ENCODE peak calls at places on chromosome 2, in nine cellular contexts. K is small intestine, Z is aorta, F is psoas muscle, N is mesenchymal stem cell, L is cardiac muscle cell, M is adrenal gland, B is left lung, V is kidney. P is an unnamed sample. For H3K4me1 and H3K9me3, the result is how much of the 10 kb centered on the place peaks cover.

GRCh38 chr2:72770879-72771461 is 54.9 kb downstream of the EXOC6B start:
- DNase-seq in Z (no peak), N (peak), B (no peak), L (peak), F (no peak), V (no peak), M (peak), K (peak), P (peak)

GRCh38 chr2:54423213-54423612 is 32.9 kb upstream of the SPTBN1 start:
- DNase-seq in K (no peak), V (no peak), N (no peak), M (no peak), B (no peak), L (no peak), F (no peak), Z (no peak), P (no peak)

GRCh38 chr2:37866535-37866934 is 58.6 kb upstream of the RMDN2 start:
- DNase-seq in N (peak), Z (no peak), B (no peak), M (peak), K (no peak), L (peak), F (no peak), V (no peak), P (no peak)

GRCh38 chr2:213451542-213452256 is 167.4 kb downstream of the SPAG16 start:
- DNase-seq in F (no peak), M (no peak), N (no peak), V (no peak), B (no peak), Z (no peak), L (no peak), K (peak), P (no peak)

GRCh38 chr2:234247453-234248180 is 197.1 kb downstream of the SPP2 start:
- DNase-seq in M (no peak), B (no peak), L (no peak), V (peak), Z (no peak), N (no peak), F (no peak), K (no peak), P (no peak)

GRCh38 chr2:227657204-227657845 is 9.3 kb upstream of the SCYGR5 start:
- DNase-seq in N (peak), V (no peak), F (no peak), B (no peak), M (no peak), L (no peak), K (no peak), Z (no peak), P (no peak)

GRCh38 chr2:23268467-23269263 is 116.3 kb upstream of the KLHL29 start:
- DNase-seq in B (no peak), Z (no peak), L (no peak), F (no peak), N (no peak), V (no peak), K (no peak), M (no peak), P (no peak)

GRCh38 chr2:70954886-70955285 is 19.2 kb downstream of the ATP6V1B1 start:
- DNase-seq in F (no peak), V (no peak), L (no peak), K (no peak), N (no peak), Z (no peak), M (no peak), B (no peak), P (no peak)

GRCh38 chr2:217851191-217852020 is 151.4 kb downstream of the TNS1 start:
- DNase-seq in F (peak), B (no peak), Z (peak), M (peak), L (no peak), V (no peak), K (no peak), N (peak), P (no peak)

GRCh38 chr2:193907561-193907960 is 1712.8 kb upstream of the TMEFF2 start:
- DNase-seq in V (no peak), M (no peak), F (no peak), Z (no peak), K (no peak), N (no peak), B (no peak), L (no peak), P (no peak)

GRCh38 chr2:39141346-39142011 is 20.6 kb upstream of the SOS1 start:
- DNase-seq in B (no peak), L (peak), F (no peak), N (no peak), V (no peak), M (no peak), K (no peak), Z (no peak), P (no peak)

GRCh38 chr2:162091325-162092007 is 17.5 kb upstream of the DPP4 start:
- DNase-seq in L (no peak), B (no peak), N (no peak), F (no peak), Z (no peak), M (peak), V (peak), K (peak), P (no peak)

GRCh38 chr2:173151671-173152398 is 76.2 kb downstream of the MAP3K20 start:
- DNase-seq in K (no peak), Z (no peak), F (no peak), M (no peak), L (no peak), B (no peak), N (peak), V (no peak), P (no peak)

GRCh38 chr2:240926516-240927389 is 20.6 kb downstream of the CROCC2 start:
- DNase-seq in F (peak), M (peak), N (no peak), V (peak), B (peak), Z (peak), L (peak), K (peak), P (no peak)

GRCh38 chr2:201182650-201183372 is at the start of gene CASP10:
- DNase-seq in B (no peak), V (no peak), L (no peak), N (peak), Z (no peak), M (no peak), K (peak), F (no peak), P (no peak)

GRCh38 chr2:239532305-239532649 is 131.5 kb upstream of the HDAC4 start:
- DNase-seq in K (no peak), M (no peak), N (no peak), L (no peak), V (no peak), B (no peak), F (no peak), Z (no peak), P (no peak)

GRCh38 chr2:140863713-140864112 is 1267.1 kb downstream of the LRP1B start:
- DNase-seq in V (no peak), N (peak), B (no peak), K (peak), Z (no peak), L (peak), F (no peak), M (no peak), P (peak)

GRCh38 chr2:85584857-85585780 is 888 bp downstream of the VAMP5 start:
- DNase-seq in B (no peak), N (peak), Z (peak), F (peak), M (peak), L (no peak), K (peak), V (no peak), P (no peak)
- H3K4me1 ChIP-seq in B (under half), N (under half), Z (under half), F (half or more), M (half or more), L (under half), K (under half), V (under half), P (under half)

GRCh38 chr2:125942585-125943424 is 713.2 kb upstream of the GYPC start:
- DNase-seq in V (peak), M (no peak), N (no peak), Z (peak), B (no peak), L (no peak), K (no peak), F (no peak), P (no peak)
- H3K9me3 ChIP-seq in V (under half), M (under half), N (under half), Z (under half), B (under half), L (under half), K (under half), F (under half), P (under half)

GRCh38 chr2:42958036-42958370 is 165.6 kb upstream of the HAAO start:
- DNase-seq in M (no peak), V (no peak), L (no peak), K (no peak), B (no peak), N (no peak), Z (no peak), F (no peak), P (no peak)
- H3K4me1 ChIP-seq in M (under half), V (half or more), L (under half), K (under half), B (under half), N (under half), Z (under half), F (under half), P (under half)

DNA sequence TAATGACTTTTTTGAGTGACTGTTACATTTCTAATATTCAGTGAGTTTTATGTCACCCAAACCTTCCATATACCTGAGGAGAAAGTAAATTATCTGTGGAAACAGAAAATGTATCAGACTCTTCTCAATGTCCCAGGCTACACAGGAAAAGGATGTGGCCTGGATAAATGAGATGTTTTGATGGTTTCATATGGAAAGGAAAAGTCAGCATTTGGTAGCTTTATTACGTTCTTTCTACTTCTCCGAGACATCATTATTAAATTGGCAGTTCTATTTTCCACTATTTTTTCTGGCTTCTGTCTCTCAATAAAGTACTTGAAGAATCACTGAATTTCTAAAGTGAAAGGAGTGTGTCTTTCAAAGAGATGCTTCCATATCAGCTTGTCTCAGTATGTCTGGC is 847.0 kb upstream of the CRIM1 start:
- DNase-seq in V (no peak), B (no peak), M (no peak), Z (no peak), K (no peak), F (no peak), N (no peak), L (no peak), P (no peak)
- H3K9me3 ChIP-seq in V (under half), B (under half), M (under half), Z (under half), K (under half), F (under half), N (under half), L (under half), P (under half)

GRCh38 chr2:64721326-64721633 is 67.6 kb upstream of the SERTAD2 start:
- DNase-seq in F (no peak), K (no peak), L (no peak), M (no peak), V (no peak), N (no peak), B (no peak), Z (no peak), P (no peak)

GRCh38 chr2:64727013-64727767 is 73.5 kb upstream of the SERTAD2 start:
- DNase-seq in V (no peak), L (no peak), N (no peak), B (no peak), F (no peak), K (peak), M (no peak), Z (no peak), P (no peak)

GRCh38 chr2:64718250-64718866 is 64.6 kb upstream of the SERTAD2 start:
- DNase-seq in K (peak), B (no peak), Z (no peak), V (no peak), N (no peak), M (no peak), F (no peak), L (no peak), P (no peak)

GRCh38 chr2:64720543-64721325 is 67.0 kb upstream of the SERTAD2 start:
- DNase-seq in M (no peak), K (no peak), N (no peak), Z (no peak), B (no peak), F (no peak), V (no peak), L (no peak), P (no peak)

GRCh38 chr2:64722645-64723044 is 68.9 kb upstream of the SERTAD2 start:
- DNase-seq in L (no peak), B (no peak), Z (no peak), V (no peak), K (no peak), M (no peak), F (no peak), N (no peak), P (no peak)
- H3K4me1 ChIP-seq in L (under half), B (under half), Z (under half), V (under half), K (under half), M (under half), F (under half), N (under half), P (under half)

DNA sequence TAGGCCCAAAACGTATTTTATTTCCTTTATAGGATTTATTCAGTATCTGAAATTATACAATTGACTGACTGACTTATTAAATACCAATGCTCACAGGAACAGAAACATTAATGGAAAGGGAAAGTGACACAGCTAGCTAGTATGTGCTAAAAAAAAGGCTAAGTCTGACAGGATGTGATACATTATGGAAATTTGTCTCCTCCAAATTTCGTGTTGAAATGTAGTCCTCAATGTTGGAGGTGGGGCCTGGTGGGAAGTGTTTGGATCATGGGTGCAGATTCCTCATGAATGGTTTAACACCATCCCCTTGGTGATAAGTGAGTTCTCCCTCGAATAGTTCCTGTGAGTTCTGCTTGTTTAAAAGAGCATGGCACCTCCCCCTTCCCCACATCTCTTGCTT is 70.6 kb upstream of the WDR75 start:
- DNase-seq in V (no peak), Z (peak), M (no peak), N (peak), F (no peak), L (no peak), K (no peak), B (no peak), P (no peak)
- H3K9me3 ChIP-seq in V (under half), Z (under half), M (under half), N (under half), F (under half), L (under half), K (under half), B (under half), P (under half)

GRCh38 chr2:52445720-52446119 is 1321.9 kb upstream of the CHAC2 start:
- DNase-seq in K (no peak), V (no peak), N (no peak), Z (no peak), B (no peak), F (no peak), M (no peak), L (peak), P (no peak)
- H3K4me1 ChIP-seq in K (under half), V (under half), N (under half), Z (under half), B (under half), F (under half), M (under half), L (under half), P (under half)

GRCh38 chr2:136205615-136206014 is 87.7 kb upstream of the CXCR4 start:
- DNase-seq in Z (peak), M (peak), L (no peak), B (no peak), N (no peak), K (no peak), V (no peak), F (no peak), P (no peak)
- H3K9me3 ChIP-seq in Z (under half), M (under half), L (under half), B (under half), N (under half), K (under half), V (under half), F (under half), P (under half)

GRCh38 chr2:209766613-209767012 is 5.0 kb upstream of the UNC80 start:
- DNase-seq in B (no peak), K (no peak), V (no peak), Z (no peak), N (no peak), L (no peak), F (no peak), M (no peak), P (no peak)

GRCh38 chr2:209768557-209768956 is 3.1 kb upstream of the UNC80 start:
- DNase-seq in L (no peak), V (no peak), B (no peak), M (no peak), K (no peak), F (no peak), N (no peak), Z (no peak), P (no peak)

GRCh38 chr2:209763106-209763505 is 8.5 kb upstream of the UNC80 start:
- DNase-seq in N (no peak), V (no peak), F (no peak), B (no peak), K (no peak), Z (no peak), M (no peak), L (no peak), P (no peak)

GRCh38 chr2:209771474-209772292 is at the start of gene UNC80:
- DNase-seq in F (peak), V (peak), L (peak), Z (peak), N (peak), B (peak), M (peak), K (peak), P (peak)

DNA sequence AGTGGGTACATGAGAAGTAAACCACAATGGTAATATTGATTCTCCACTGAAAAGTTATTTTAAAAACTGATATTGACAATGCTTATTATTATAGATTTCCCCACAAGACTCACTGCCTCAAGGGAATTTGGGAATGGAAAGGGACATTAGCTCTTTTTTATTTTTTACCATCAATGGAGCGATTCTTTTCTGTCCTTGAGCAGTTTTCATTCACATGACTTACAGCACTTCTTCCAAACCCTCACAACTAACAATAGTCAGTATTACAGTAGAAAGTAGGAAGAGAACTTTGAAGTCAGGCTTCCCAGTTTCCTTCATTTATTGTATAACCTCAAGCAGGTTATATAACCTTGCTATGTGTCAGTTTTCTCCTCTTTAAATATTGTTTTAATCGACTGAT is 4.3 kb upstream of the UNC80 start:
- DNase-seq in V (no peak), K (no peak), L (no peak), F (no peak), N (no peak), B (no peak), Z (no peak), M (no peak), P (no peak)
- H3K4me1 ChIP-seq in V (under half), K (under half), L (under half), F (under half), N (under half), B (under half), Z (under half), M (under half), P (under half)